ENCODE peak calls at places on chromosomes 13 and 19, in nine cellular contexts. K is CD4-positive, alpha-beta memory T cell; I is Peyer's patch; S is SJCRH30; V is tibial artery; N is aorta; D is A549; Z is uterus; A is ascending aorta. F is an unnamed sample.

GRCh38 chr19:50909240-50910070 is 1.7 kb downstream of the KLK4 start:
- DNase-seq in V (no peak), Z (no peak), I (peak), D (peak), K (no peak), N (no peak), S (no peak), A (no peak), F (no peak)

GRCh38 chr13:98370806-98371553 is 193.9 kb upstream of the RNF113B start:
- DNase-seq in N (no peak), I (no peak), V (peak), Z (peak), A (no peak), D (no peak), K (no peak), S (no peak), F (peak)

GRCh38 chr13:36302289-36302688 is 4.7 kb upstream of the CCDC169 start:
- DNase-seq in Z (no peak), S (no peak), D (no peak), V (no peak), N (no peak), K (no peak), I (no peak), A (no peak), F (no peak)

GRCh38 chr13:52447815-52448552 is 2.5 kb downstream of the VPS36 start:
- DNase-seq in N (no peak), S (peak), K (no peak), Z (no peak), V (no peak), D (no peak), A (no peak), I (no peak), F (no peak)

GRCh38 chr19:45499196-45500180 is 1.2 kb downstream of the PPM1N start:
- DNase-seq in Z (no peak), V (peak), A (no peak), N (no peak), I (peak), K (peak), D (peak), S (peak), F (no peak)

GRCh38 chr19:35421362-35421761 is 26.7 kb upstream of the FFAR2 start:
- DNase-seq in A (no peak), I (no peak), D (no peak), V (no peak), N (peak), S (no peak), K (no peak), Z (no peak), F (no peak)

GRCh38 chr13:55534306-55534705 is 1606.4 kb upstream of the PRR20A start:
- DNase-seq in I (no peak), N (no peak), V (no peak), D (no peak), S (no peak), K (no peak), A (no peak), Z (no peak), F (no peak)

GRCh38 chr19:13652810-13653590 is 111.3 kb upstream of the MRI1 start:
- DNase-seq in N (no peak), A (no peak), K (no peak), I (no peak), Z (no peak), S (no peak), V (no peak), D (no peak), F (no peak)

GRCh38 chr13:54845351-54845965 is 1816.8 kb downstream of the OLFM4 start:
- DNase-seq in A (no peak), I (no peak), K (no peak), V (no peak), N (no peak), Z (no peak), D (no peak), S (no peak), F (no peak)

DNA sequence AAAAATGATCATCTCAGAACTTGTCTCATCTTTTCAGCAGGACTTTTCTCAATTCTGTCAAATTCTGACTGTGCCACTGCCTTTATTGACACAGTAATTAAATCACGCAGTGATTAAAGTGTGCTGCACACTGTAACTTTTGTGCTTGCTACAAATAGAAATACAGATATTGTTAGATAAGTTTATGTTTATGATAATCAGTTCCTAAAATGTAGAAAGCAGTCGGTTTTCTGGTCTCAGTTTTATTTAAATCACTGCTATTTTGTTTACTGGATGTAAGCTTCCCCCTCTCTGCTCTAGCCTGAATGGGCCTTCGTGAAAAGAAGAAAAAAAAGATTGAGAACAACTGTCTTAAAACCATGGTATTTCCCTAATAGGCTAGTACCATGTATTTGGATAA is 258.8 kb upstream of the STARD13 start:
- DNase-seq in Z (no peak), I (no peak), S (no peak), K (no peak), D (no peak), A (no peak), N (no peak), V (no peak), F (no peak)
- H3K27ac ChIP-seq in Z (peak), I (peak), S (no peak), K (peak), D (no peak), A (peak), N (peak), V (peak), F (peak)

DNA sequence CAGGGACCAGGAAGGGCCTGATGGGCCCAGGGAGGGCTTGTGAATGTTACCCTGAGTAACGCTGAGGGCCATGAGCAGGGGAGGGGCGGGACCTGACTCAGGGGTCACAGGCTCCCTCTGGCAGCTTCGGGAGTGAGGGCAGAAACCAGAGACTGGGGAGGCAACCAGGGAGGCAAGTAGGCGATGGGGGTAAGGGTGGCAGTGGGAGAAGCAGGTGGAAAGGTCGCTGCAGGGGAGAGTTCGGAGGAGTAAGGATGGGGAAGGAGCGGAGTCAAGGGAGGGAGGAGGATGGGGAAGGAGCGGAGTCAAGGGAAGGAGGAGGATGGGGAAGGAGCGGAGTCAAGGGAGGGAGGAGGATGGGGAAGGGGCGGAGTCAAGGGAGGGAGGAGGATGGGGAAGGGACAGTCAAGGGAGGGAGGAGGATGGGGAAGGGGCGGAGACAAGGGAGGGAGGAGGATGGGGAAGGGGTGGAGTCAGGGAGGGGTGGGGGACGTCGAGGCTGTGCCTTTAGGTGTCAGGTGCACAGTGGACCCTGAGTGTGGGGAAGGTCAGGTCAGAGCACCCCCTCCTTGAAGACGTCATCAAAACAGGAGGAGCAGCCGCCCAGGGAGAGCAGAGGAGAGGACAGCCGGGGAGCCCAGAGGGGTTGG is 15.5 kb upstream of the B3GNT3 start:
- DNase-seq in K (no peak), N (no peak), S (peak), Z (no peak), I (no peak), D (peak), V (peak), A (no peak), F (no peak)
- H3K27ac ChIP-seq in K (no peak), N (no peak), S (no peak), Z (no peak), I (no peak), D (peak), V (no peak), A (no peak), F (no peak)

GRCh38 chr13:75704942-75705320 is 68.8 kb downstream of the LMO7 start:
- DNase-seq in Z (no peak), A (no peak), K (no peak), S (peak), N (no peak), V (no peak), D (peak), I (peak), F (no peak)
- H3K27ac ChIP-seq in Z (no peak), A (peak), K (no peak), S (peak), N (peak), V (peak), D (peak), I (peak), F (no peak)

GRCh38 chr13:97333983-97334382 is 100.0 kb upstream of the RAP2A start:
- DNase-seq in A (no peak), K (no peak), Z (no peak), D (no peak), S (no peak), V (no peak), I (no peak), N (no peak), F (no peak)
- H3K27ac ChIP-seq in A (peak), K (no peak), Z (no peak), D (no peak), S (no peak), V (peak), I (no peak), N (no peak), F (no peak)

DNA sequence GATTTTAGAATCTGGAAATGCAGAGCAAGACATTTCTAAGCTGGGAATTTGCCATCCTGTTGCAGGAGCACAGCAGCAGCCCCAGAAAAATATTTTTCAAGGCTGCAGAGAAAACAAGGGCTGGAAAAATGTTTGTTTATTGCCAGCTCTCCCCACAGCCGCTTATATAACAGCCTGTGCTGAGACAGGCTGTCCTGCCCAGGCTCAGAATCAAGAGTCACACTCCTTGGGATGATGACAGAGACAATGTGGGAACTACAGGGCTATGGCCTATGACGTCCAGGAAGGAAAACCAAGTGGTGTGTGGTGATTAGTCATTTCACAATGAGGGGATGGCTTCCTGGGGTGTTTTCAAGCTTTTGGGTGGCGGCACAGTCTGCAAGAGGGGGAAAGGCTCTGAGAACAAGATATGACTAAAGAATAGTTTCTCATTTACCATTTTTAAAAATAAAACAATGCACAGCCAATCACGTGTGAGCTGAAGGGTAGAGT is 136.3 kb upstream of the SERP2 start:
- DNase-seq in K (no peak), S (no peak), A (peak), I (peak), Z (peak), D (peak), V (peak), N (no peak), F (peak)
- H3K27ac ChIP-seq in K (no peak), S (no peak), A (peak), I (peak), Z (peak), D (peak), V (peak), N (peak), F (peak)

GRCh38 chr19:58346961-58347929 is 6.0 kb downstream of the A1BG start:
- DNase-seq in Z (peak), S (peak), D (peak), V (peak), I (peak), K (peak), A (no peak), N (peak), F (peak)
- H3K27ac ChIP-seq in Z (peak), S (no peak), D (peak), V (peak), I (peak), K (peak), A (peak), N (no peak), F (peak)

GRCh38 chr19:55465460-55466245 is 1.1 kb upstream of the C19orf85 start:
- DNase-seq in Z (no peak), K (no peak), N (no peak), S (no peak), V (no peak), A (no peak), I (no peak), D (no peak), F (no peak)

GRCh38 chr19:55463583-55464031 is 944 bp downstream of the C19orf85 start:
- DNase-seq in D (no peak), I (no peak), S (no peak), V (no peak), K (no peak), Z (no peak), N (no peak), A (no peak), F (no peak)

GRCh38 chr19:55464039-55464668 is 397 bp downstream of the C19orf85 start:
- DNase-seq in A (no peak), K (no peak), V (no peak), Z (no peak), S (no peak), N (no peak), D (no peak), I (no peak), F (no peak)

GRCh38 chr19:55466246-55466614 is 1.7 kb upstream of the C19orf85 start:
- DNase-seq in N (no peak), V (no peak), D (no peak), K (no peak), A (no peak), S (no peak), I (no peak), Z (no peak), F (no peak)

DNA sequence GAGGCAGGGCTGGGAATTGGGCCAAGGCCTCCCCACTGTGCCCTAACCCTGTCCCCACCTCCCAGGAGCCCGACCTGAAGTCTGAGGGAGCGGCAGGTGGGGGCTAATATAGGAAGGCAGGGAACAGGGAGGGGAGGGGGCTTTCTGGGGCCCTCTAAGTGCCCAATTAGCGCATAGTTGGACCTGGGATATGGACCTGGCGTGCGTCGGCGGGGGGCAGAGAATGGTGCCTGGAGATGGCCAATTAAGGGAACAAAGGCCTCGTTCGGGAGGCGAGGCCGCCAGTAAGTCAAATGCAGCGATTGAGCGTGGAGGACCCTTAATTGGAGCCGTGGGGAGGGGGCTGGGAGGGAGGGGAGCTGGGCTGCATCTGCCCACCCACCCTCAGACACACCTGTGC is at the start of gene C19orf85:
- DNase-seq in V (no peak), Z (no peak), K (no peak), N (no peak), S (no peak), D (no peak), A (no peak), I (no peak), F (no peak)
- H3K27ac ChIP-seq in V (no peak), Z (no peak), K (no peak), N (no peak), S (no peak), D (no peak), A (no peak), I (no peak), F (no peak)

GRCh38 chr19:4803736-4804695 is 12.5 kb downstream of the FEM1A start:
- DNase-seq in K (peak), V (no peak), I (peak), N (no peak), A (no peak), S (peak), D (peak), Z (peak), F (no peak)

GRCh38 chr19:4806384-4806783 is 14.8 kb downstream of the FEM1A start:
- DNase-seq in K (no peak), I (no peak), S (no peak), Z (no peak), N (no peak), D (no peak), A (no peak), V (no peak), F (no peak)

GRCh38 chr19:4802711-4803110 is 11.2 kb downstream of the FEM1A start:
- DNase-seq in D (no peak), K (no peak), A (no peak), Z (no peak), S (no peak), I (no peak), N (no peak), V (no peak), F (peak)

GRCh38 chr19:4800591-4801081 is 9.1 kb downstream of the FEM1A start:
- DNase-seq in N (no peak), Z (no peak), A (no peak), S (no peak), K (no peak), D (no peak), V (no peak), I (no peak), F (no peak)

DNA sequence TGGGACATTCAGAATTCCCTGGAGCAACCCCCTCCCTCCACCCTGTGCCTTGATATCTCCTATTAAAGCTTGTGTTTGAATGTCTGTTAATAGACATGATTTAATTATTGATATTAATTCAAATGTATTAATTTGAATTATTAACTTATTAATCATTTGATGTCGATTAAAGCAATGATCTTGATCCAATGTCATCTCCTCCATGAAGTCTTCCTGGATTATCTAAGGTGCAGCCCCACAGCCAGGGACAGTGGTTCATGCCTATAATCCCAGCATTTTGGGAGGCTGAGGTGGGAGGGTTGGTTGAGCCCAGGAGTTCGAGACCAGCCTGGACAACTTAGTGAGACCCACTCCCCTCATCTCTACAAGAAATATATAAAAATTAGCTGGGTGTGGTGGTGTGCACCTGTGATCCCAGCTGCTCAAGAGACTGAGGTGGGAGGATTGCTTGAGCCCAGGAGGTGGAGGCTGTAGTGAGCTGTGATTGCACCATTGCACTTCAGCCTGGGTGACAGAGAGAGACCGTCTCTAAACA is 9.6 kb downstream of the FEM1A start:
- DNase-seq in S (no peak), A (no peak), V (no peak), N (no peak), D (no peak), Z (no peak), K (no peak), I (no peak), F (no peak)
- H3K27ac ChIP-seq in S (no peak), A (no peak), V (no peak), N (no peak), D (no peak), Z (no peak), K (no peak), I (no peak), F (peak)

F was measured in left ventricle myocardium inferior.